ENCODE peak calls at places on chromosomes 4 and X, in eight cellular contexts. D is prostate gland, L is transverse colon, V is ovary, X is Peyer's patch, E is testis, C is HCT116, R is esophagus squamous epithelium. A is an unnamed sample. For H3K36me3, the result is how much of the 10 kb centered on the place peaks cover.

GRCh38 chr4:88335092-88335665 is 43.5 kb upstream of the HERC6 start:
- DNase-seq in V (no peak), E (no peak), L (no peak), D (peak), X (no peak), R (no peak), C (no peak), A (no peak)

GRCh38 chr4:13611283-13611842 is 16.2 kb downstream of the BOD1L1 start:
- DNase-seq in X (peak), C (no peak), V (no peak), D (no peak), E (no peak), R (peak), L (peak), A (no peak)

GRCh38 chrX:9562851-9563250 is 98.0 kb downstream of the TBL1X start:
- DNase-seq in D (peak), L (no peak), C (no peak), E (peak), R (no peak), X (no peak), V (peak), A (peak)

GRCh38 chrX:8879750-8880149 is 78.6 kb upstream of the FAM9A start:
- DNase-seq in X (no peak), E (peak), C (no peak), L (peak), R (no peak), D (no peak), V (no peak), A (peak)

GRCh38 chr4:76665139-76665538 is 230.1 kb downstream of the SHROOM3 start:
- DNase-seq in X (no peak), L (peak), C (peak), V (no peak), E (no peak), D (peak), R (no peak), A (no peak)

GRCh38 chr4:87975466-87975865 is at the start of gene SPP1:
- DNase-seq in R (no peak), V (no peak), C (no peak), E (peak), D (no peak), X (no peak), L (no peak), A (no peak)

GRCh38 chrX:140502491-140503229 is 2.2 kb downstream of the SOX3 start:
- DNase-seq in V (no peak), R (no peak), E (no peak), L (no peak), D (no peak), C (no peak), X (no peak), A (no peak)

GRCh38 chr4:25993564-25994185 is 79.7 kb downstream of the SMIM20 start:
- DNase-seq in R (no peak), L (peak), V (no peak), E (no peak), X (peak), D (no peak), C (peak), A (no peak)

GRCh38 chr4:187158003-187158402 is 434.3 kb upstream of the FAT1 start:
- DNase-seq in C (no peak), E (peak), D (no peak), V (no peak), R (no peak), X (no peak), L (no peak), A (no peak)

GRCh38 chr4:102217345-102217744 is 127.9 kb downstream of the SLC39A8 start:
- DNase-seq in L (no peak), E (no peak), V (no peak), D (peak), X (no peak), C (no peak), R (no peak), A (no peak)

GRCh38 chr4:170491981-170492380 is 402.2 kb upstream of the AADAT start:
- DNase-seq in L (no peak), R (no peak), X (no peak), V (no peak), D (no peak), E (no peak), C (no peak), A (no peak)

GRCh38 chrX:115565888-115566287 is 4.9 kb downstream of the PLS3 start:
- DNase-seq in X (no peak), E (no peak), V (no peak), R (no peak), L (no peak), D (no peak), C (no peak), A (no peak)

GRCh38 chr4:185713272-185713671 is 98.7 kb downstream of the SORBS2 start:
- DNase-seq in X (no peak), V (no peak), E (no peak), D (no peak), C (no peak), L (no peak), R (no peak), A (no peak)

GRCh38 chrX:103656623-103657022 is 27.8 kb downstream of the TCEAL1 start:
- DNase-seq in R (no peak), V (no peak), X (no peak), C (peak), D (no peak), E (no peak), L (no peak), A (peak)

GRCh38 chr4:18621186-18621585 is 599.6 kb upstream of the LCORL start:
- DNase-seq in E (no peak), L (no peak), R (no peak), V (no peak), X (no peak), D (no peak), C (no peak), A (no peak)

GRCh38 chr4:145870155-145871020 is 68.2 kb downstream of the ZNF827 start:
- DNase-seq in C (no peak), E (no peak), X (no peak), D (no peak), R (no peak), L (no peak), V (no peak), A (no peak)

GRCh38 chrX:117957128-117957527 is 159.5 kb downstream of the KLHL13 start:
- DNase-seq in R (no peak), X (no peak), L (no peak), D (no peak), E (no peak), C (no peak), V (no peak), A (no peak)

GRCh38 chr4:23720556-23720955 is 169.3 kb downstream of the PPARGC1A start:
- DNase-seq in R (no peak), L (no peak), X (no peak), C (no peak), D (no peak), E (no peak), V (no peak), A (no peak)

GRCh38 chr4:74038161-74039064 is at the start of gene CXCL3:
- DNase-seq in L (peak), D (peak), C (no peak), R (no peak), V (peak), X (peak), E (peak), A (peak)

GRCh38 chr4:73741140-73741749 is 876 bp downstream of the CXCL8 start:
- DNase-seq in L (no peak), V (no peak), C (no peak), R (no peak), X (no peak), D (no peak), E (no peak), A (no peak)

GRCh38 chrX:64230123-64230970 is at the start of gene ASB12:
- DNase-seq in R (no peak), E (no peak), L (no peak), C (no peak), X (no peak), D (no peak), V (no peak), A (no peak)

GRCh38 chr4:72974694-72975487 is 94.6 kb downstream of the COX18 start:
- DNase-seq in R (no peak), D (no peak), V (no peak), E (no peak), C (no peak), L (no peak), X (no peak), A (no peak)

GRCh38 chrX:55794420-55794819 is 76.9 kb downstream of the RRAGB start:
- DNase-seq in D (no peak), V (no peak), X (no peak), R (no peak), C (no peak), E (no peak), L (no peak), A (no peak)

GRCh38 chrX:47513697-47514085 is 30.7 kb upstream of the ZNF41 start:
- DNase-seq in L (no peak), R (no peak), X (no peak), C (no peak), V (no peak), E (no peak), D (no peak), A (no peak)

GRCh38 chr4:19971829-19972228 is 279.9 kb upstream of the SLIT2 start:
- DNase-seq in R (no peak), C (no peak), D (no peak), V (no peak), X (no peak), L (no peak), E (no peak), A (no peak)

GRCh38 chr4:55635760-55636621 is at the start of gene NMU:
- DNase-seq in L (peak), R (no peak), C (peak), E (peak), X (no peak), D (peak), V (no peak), A (no peak)
- H3K4me3 ChIP-seq in L (no peak), R (peak), C (peak), E (peak), X (peak), D (peak), V (peak), A (peak)

GRCh38 chrX:153793291-153793690 is 884 bp downstream of the IDH3G start:
- DNase-seq in X (no peak), L (no peak), C (no peak), D (no peak), R (no peak), V (no peak), E (no peak), A (no peak)
- TF ChIP-seq POLR2A in X (peak), L (no peak), C (no peak), D (no peak), R (no peak), V (no peak), E (no peak), A (peak)

GRCh38 chr4:103787057-103787456 is 67.3 kb upstream of the TACR3 start:
- DNase-seq in X (no peak), C (no peak), L (no peak), V (no peak), D (no peak), R (no peak), E (no peak), A (no peak)
- H3K36me3 ChIP-seq in X (under half), C (under half), L (under half), V (under half), D (under half), R (under half), E (under half), A (under half)

GRCh38 chrX:2500091-2500680 is 590 bp downstream of the DHRSX start:
- DNase-seq in C (no peak), D (no peak), R (no peak), E (peak), V (peak), X (peak), L (peak), A (peak)

GRCh38 chrX:2502668-2503519 is 2.1 kb upstream of the DHRSX start:
- DNase-seq in C (no peak), R (no peak), L (peak), X (no peak), E (no peak), D (no peak), V (no peak), A (peak)

GRCh38 chrX:2500681-2501151 is at the start of the genes DHRSX and ZBED1:
- DNase-seq in L (peak), R (no peak), C (no peak), V (peak), D (no peak), X (no peak), E (no peak), A (peak)

GRCh38 chrX:2502120-2502667 is 1.4 kb upstream of the DHRSX start:
- DNase-seq in D (no peak), V (no peak), E (no peak), R (no peak), C (no peak), L (no peak), X (no peak), A (no peak)

DNA sequence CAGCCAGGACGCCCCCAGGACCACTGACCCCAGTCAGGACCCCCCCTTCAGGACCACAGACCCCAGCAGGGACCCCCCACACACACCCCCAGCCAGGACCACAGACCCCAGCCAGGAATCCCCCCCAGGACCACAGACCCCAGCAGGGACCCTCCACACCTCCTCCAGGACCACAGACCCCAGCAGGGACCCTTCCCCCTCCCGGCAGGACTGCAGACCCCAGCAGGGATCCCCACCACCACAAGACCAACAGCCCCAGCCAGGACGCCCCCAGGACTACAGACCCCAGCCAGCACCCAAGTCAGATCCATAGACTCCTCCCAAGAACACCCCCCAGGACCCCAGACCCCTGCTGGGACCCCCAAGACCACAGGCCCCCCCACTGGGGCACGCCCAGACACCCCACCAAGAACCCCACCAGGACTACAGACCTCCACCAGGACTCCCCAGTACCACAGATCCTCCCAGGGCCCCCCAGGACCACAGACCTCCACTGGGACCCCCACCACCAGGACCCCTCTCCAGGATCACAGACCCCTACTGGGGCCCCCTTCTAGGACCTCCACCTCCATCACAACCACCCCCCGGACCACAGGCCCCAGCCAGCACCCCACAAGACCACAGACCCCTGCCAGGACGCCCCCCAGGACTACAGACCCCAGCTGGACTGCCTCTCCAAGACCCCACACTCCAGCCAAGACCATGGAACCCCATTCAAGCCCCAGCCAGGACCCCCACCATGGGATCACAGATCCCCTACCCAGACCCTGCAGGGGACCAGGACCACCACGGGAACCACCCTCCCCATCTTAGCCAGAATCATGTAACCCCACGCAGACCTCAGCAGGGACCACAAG is 698 bp upstream of the DHRSX start:
- DNase-seq in D (no peak), V (no peak), R (no peak), L (no peak), X (no peak), C (no peak), E (no peak), A (no peak)
- H3K4me3 ChIP-seq in D (peak), V (peak), R (peak), L (no peak), X (peak), C (peak), E (peak), A (no peak)

DNA sequence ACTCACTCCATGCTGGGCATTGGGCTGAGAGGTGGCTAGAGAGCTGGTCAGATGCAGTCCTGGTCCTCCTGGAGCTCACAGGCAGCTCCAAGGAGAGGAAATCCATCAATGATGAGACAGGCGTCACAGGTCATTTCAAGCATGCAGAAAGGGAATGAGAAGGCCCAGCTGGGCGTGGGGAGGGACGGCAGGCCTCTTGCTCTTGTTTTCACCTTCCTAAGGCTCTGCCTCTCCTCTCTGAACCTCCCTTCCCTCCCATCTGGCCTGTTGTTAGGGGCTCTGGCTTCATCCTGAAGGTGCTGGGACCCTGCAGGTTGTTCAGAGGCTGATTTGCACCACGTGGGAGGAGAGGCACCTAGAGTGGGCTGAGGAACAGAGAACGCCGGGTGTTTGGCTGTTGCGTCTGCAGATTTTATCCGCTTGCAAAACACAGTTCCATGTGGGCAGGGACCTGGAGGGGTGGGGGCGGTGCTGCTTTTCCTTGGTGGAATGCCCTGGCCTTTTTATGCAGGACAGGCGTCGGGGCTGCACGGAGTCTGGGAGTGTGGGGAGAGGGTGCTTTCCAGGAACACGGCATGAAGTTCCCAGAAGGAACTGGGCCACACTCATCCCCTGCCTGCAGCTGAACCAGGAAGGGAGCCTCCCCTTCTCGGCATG is 81.5 kb upstream of the PSAPL1 start:
- DNase-seq in R (no peak), X (no peak), D (no peak), V (peak), L (no peak), E (no peak), C (no peak), A (no peak)
- TF ChIP-seq POLR2A in R (no peak), X (no peak), D (no peak), V (no peak), L (no peak), E (no peak), C (no peak), A (no peak)

DNA sequence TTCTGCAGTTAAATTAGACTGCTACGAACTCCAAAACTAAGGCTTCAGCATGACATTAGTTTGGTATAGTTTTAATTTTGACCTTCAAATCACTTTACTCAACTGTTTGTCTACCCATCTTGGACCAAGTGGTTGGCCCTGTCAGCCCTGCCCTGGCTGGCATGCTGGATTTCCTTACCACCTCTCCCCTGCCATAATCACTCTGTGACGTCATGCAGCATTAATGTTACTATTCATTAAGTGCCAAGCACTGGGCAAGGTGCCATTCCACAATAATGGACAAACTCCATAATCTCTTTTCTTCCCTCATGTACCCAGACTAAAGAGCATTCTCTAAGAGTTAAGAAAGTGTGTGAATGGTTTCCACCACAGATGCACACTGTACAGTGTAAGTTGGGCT is 277.0 kb upstream of the INTU start:
- DNase-seq in R (no peak), V (no peak), E (no peak), X (no peak), L (no peak), C (no peak), D (no peak), A (no peak)
- H3K36me3 ChIP-seq in R (under half), V (under half), E (under half), X (under half), L (under half), C (under half), D (under half), A (under half)

GRCh38 chrX:33211356-33212254 is at the start of gene DMD:
- DNase-seq in X (no peak), E (peak), V (peak), D (peak), C (no peak), L (peak), R (no peak), A (peak)
- H3K4me3 ChIP-seq in X (peak), E (peak), V (peak), D (no peak), C (no peak), L (no peak), R (peak), A (peak)

DNA sequence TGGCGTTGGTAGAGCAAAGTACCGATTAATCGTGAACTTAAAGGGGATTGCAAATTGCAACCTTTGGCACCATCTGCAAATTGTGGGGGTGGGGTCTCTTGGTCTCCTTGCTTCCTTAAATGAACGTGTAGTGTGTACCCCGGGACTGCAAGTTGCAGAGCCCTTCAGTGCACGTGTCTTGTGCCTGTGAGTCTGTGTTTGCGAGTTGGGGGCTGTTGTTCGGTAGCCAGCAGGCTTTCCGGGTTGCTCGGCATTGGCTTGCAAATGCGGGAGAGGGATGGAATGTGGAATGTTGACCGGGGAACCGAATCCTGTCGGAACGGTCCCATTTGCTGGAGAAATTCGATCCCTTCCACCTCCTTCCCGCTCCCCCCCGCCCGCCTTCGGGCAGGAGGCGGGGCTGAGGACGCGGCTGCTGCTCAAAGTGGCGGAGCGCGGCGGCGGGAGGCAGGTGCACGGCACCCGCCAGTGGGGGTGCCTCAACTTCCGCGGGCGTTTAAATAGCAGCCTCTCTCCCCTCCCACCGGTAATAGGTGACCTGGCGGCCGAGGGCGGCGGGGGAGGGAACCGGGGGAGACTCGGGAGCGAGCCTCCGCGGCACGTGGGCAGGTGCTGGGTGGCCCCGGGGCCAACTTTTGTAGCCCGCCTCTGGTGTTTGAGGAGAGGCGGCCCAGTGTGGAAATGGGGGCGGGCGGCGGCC is 1.5 kb downstream of the JADE1 start:
- DNase-seq in D (peak), C (peak), V (peak), R (peak), X (peak), E (peak), L (peak), A (peak)
- TF ChIP-seq POLR2A in D (peak), C (no peak), V (peak), R (no peak), X (peak), E (no peak), L (peak), A (peak)